ENCODE peak calls at places on chromosomes 2 and 18, in seven cellular contexts. Q is NCI-H748 treated with DMSO at 0.1 percent for 48 hours; P is neural crest cell; V is progenitor cell of endocrine pancreas; R is activated CD4-positive, alpha-beta memory T cell treated with anti-CD3 and anti-CD28 coated beads, Interleukin-2, amount 10 ng/mL, durations not matched to agents 7 days and 5 days; H is KBM-7; O is nephron progenitor cell. N is an unnamed sample.

GRCh38 chr2:108585446-108585845 is 51.2 kb downstream of the LIMS1 start:
- DNase-seq in Q (no peak), P (no peak), V (no peak), R (no peak), H (no peak), O (no peak), N (no peak)

GRCh38 chr2:72934683-72935610 is 17.6 kb downstream of the EMX1 start:
- DNase-seq in Q (no peak), P (no peak), V (no peak), R (no peak), H (peak), O (no peak), N (peak)

GRCh38 chr2:234422895-234423505 is 73.9 kb downstream of the ARL4C start:
- DNase-seq in Q (no peak), P (no peak), V (no peak), R (peak), H (no peak), O (no peak), N (no peak)

GRCh38 chr2:8431446-8432125 is 250.3 kb upstream of the ID2 start:
- DNase-seq in Q (no peak), P (no peak), V (no peak), R (no peak), H (no peak), O (no peak), N (no peak)

GRCh38 chr2:230798769-230799399 is 65.9 kb upstream of the ITM2C start:
- DNase-seq in Q (peak), P (peak), V (no peak), R (peak), H (peak), O (peak), N (peak)

GRCh38 chr2:150357770-150358467 is 129.5 kb downstream of the RND3 start:
- DNase-seq in Q (no peak), P (no peak), V (no peak), R (no peak), H (no peak), O (no peak), N (no peak)

GRCh38 chr2:63888490-63889402 is 47.0 kb downstream of the UGP2 start:
- DNase-seq in Q (peak), P (peak), V (peak), R (peak), H (peak), O (peak), N (peak)

GRCh38 chr2:174615951-174616436 is 18.4 kb upstream of the WIPF1 start:
- DNase-seq in Q (no peak), P (no peak), V (no peak), R (no peak), H (no peak), O (no peak), N (no peak)

GRCh38 chr2:178298785-178299212 is 104.5 kb downstream of the OSBPL6 start:
- DNase-seq in Q (no peak), P (no peak), V (no peak), R (no peak), H (no peak), O (no peak), N (no peak)

GRCh38 chr2:138496096-138496651 is 5.4 kb upstream of the SPOPL start:
- DNase-seq in Q (no peak), P (no peak), V (no peak), R (no peak), H (no peak), O (no peak), N (no peak)

GRCh38 chr2:96927420-96928171 is 57.7 kb upstream of the SEMA4C start:
- DNase-seq in Q (no peak), P (no peak), V (no peak), R (no peak), H (no peak), O (peak), N (peak)

GRCh38 chr2:191950132-191950885 is 103.4 kb upstream of the CAVIN2 start:
- DNase-seq in Q (no peak), P (no peak), V (no peak), R (no peak), H (no peak), O (no peak), N (no peak)

GRCh38 chr2:10325278-10326145 is 22.8 kb downstream of the HPCAL1 start:
- DNase-seq in Q (no peak), P (no peak), V (no peak), R (no peak), H (peak), O (no peak), N (no peak)

GRCh38 chr18:35345460-35345921 is 1.3 kb upstream of the ZNF24 start:
- DNase-seq in Q (peak), P (no peak), V (no peak), R (no peak), H (peak), O (peak), N (peak)

GRCh38 chr2:241774419-241775222 is 2.0 kb upstream of the GAL3ST2 start:
- DNase-seq in Q (no peak), P (no peak), V (no peak), R (peak), H (no peak), O (no peak), N (no peak)

N was measured in left kidney.